ENCODE peak calls at places on chromosomes 13 and 19, in eight cellular contexts. T is OCI-LY7, M is PC-3, A is GM23248, O is GM23338, P is HCT116, E is hepatocyte, Z is MM.1S. N is an unnamed sample.

GRCh38 chr13:50989476-50989875 is 79.9 kb downstream of the RNASEH2B start:
- DNase-seq in T (no peak), M (peak; percentile 16), A (no peak), O (peak; percentile 71), P (no peak), E (peak; percentile 57), Z (no peak), N (peak; percentile 52)

GRCh38 chr13:30192320-30193093 is 114.8 kb downstream of the KATNAL1 start:
- DNase-seq in T (no peak), M (no peak), A (peak; percentile 5), O (no peak), P (no peak), E (no peak), Z (peak; percentile 68), N (no peak)

GRCh38 chr19:3611841-3612240 is 5.2 kb upstream of the TBXA2R start:
- DNase-seq in T (no peak), M (no peak), A (no peak), O (no peak), P (no peak), E (no peak), Z (no peak), N (no peak)

GRCh38 chr13:24745861-24746617 is 17.9 kb upstream of the RNF17 start:
- DNase-seq in T (no peak), M (no peak), A (peak; percentile 12), O (peak; percentile 43), P (no peak), E (no peak), Z (no peak), N (peak; percentile 31)

GRCh38 chr19:57334191-57334590 is 13.9 kb downstream of the ZNF543 start:
- DNase-seq in T (no peak), M (no peak), A (no peak), O (no peak), P (no peak), E (peak; percentile 51), Z (no peak), N (no peak)

GRCh38 chr19:41000310-41000737 is 9.2 kb downstream of the CYP2B6 start:
- DNase-seq in T (no peak), M (peak; percentile 92), A (peak; percentile 2), O (no peak), P (peak; percentile 73), E (peak; percentile 39), Z (no peak), N (no peak)

GRCh38 chr13:44048326-44048725 is 168.6 kb downstream of the LACC1 start:
- DNase-seq in T (no peak), M (peak; percentile 46), A (no peak), O (no peak), P (no peak), E (no peak), Z (peak; percentile 24), N (no peak)

GRCh38 chr19:19274146-19274545 is 1.0 kb upstream of the TM6SF2 start:
- DNase-seq in T (no peak), M (no peak), A (no peak), O (no peak), P (no peak), E (peak; percentile 8), Z (no peak), N (no peak)

GRCh38 chr13:67229438-67230242 is 496 bp downstream of the PCDH9 start:
- DNase-seq in T (peak; percentile 35), M (peak; percentile 6), A (peak; percentile 36), O (peak; percentile 10), P (no peak), E (peak; percentile 12), Z (peak; percentile 27), N (peak; percentile 38)

GRCh38 chr13:27290715-27291114 is 20.1 kb downstream of the RASL11A start:
- DNase-seq in T (no peak), M (no peak), A (no peak), O (peak; percentile 26), P (no peak), E (no peak), Z (no peak), N (no peak)

GRCh38 chr13:21478881-21479808 is 20.0 kb upstream of the ZDHHC20 start:
- DNase-seq in T (peak; percentile 79), M (peak; percentile 77), A (peak; percentile 77), O (peak; percentile 87), P (peak; percentile 72), E (peak; percentile 76), Z (peak; percentile 54), N (peak; percentile 80)

GRCh38 chr13:45564108-45564507 is 51.4 kb downstream of the ERICH6B start:
- DNase-seq in T (no peak), M (peak; percentile 71), A (peak; percentile 75), O (no peak), P (no peak), E (peak; percentile 56), Z (no peak), N (no peak)

GRCh38 chr19:4847190-4847973 is 15.9 kb upstream of the TICAM1 start:
- DNase-seq in T (no peak), M (no peak), A (peak; percentile 53), O (no peak), P (no peak), E (no peak), Z (no peak), N (no peak)

GRCh38 chr19:6801397-6802086 is 29.0 kb downstream of the VAV1 start:
- DNase-seq in T (peak; percentile 97), M (peak; percentile 72), A (peak; percentile 21), O (peak; percentile 77), P (peak; percentile 56), E (no peak), Z (peak; percentile 94), N (no peak)

GRCh38 chr13:35791191-35791902 is 314.9 kb upstream of the MAB21L1 start:
- DNase-seq in T (no peak), M (peak; percentile 60), A (peak; percentile 90), O (no peak), P (no peak), E (no peak), Z (no peak), N (no peak)

GRCh38 chr19:10871711-10872550 is 578 bp downstream of the CARM1 start:
- DNase-seq in T (peak; percentile 54), M (peak; percentile 19), A (peak; percentile 62), O (peak; percentile 58), P (no peak), E (peak; percentile 70), Z (peak; percentile 29), N (peak; percentile 74)

GRCh38 chr19:16338470-16339360 is 14.1 kb downstream of the KLF2 start:
- DNase-seq in T (peak; percentile 30), M (peak; percentile 91), A (peak; percentile 95), O (peak; percentile 40), P (peak; percentile 56), E (no peak), Z (no peak), N (no peak)

GRCh38 chr13:112143753-112144615 is 77.0 kb downstream of the SOX1 start:
- DNase-seq in T (no peak), M (peak; percentile 1), A (no peak), O (no peak), P (no peak), E (no peak), Z (no peak), N (no peak)

GRCh38 chr13:90197722-90198121 is 1149.8 kb upstream of the MIR17HG start:
- DNase-seq in T (no peak), M (peak; percentile 55), A (peak; percentile 55), O (no peak), P (no peak), E (no peak), Z (no peak), N (no peak)
- TF ChIP-seq EZH2phosphoT487 in T (no peak), M (no peak), A (no peak), O (no peak), P (no peak), E (no peak), Z (no peak), N (no peak)

GRCh38 chr13:114002771-114003321 is 29.0 kb upstream of the C13orf46 start:
- DNase-seq in T (no peak), M (no peak), A (no peak), O (no peak), P (no peak), E (no peak), Z (no peak), N (no peak)

GRCh38 chr13:114000151-114001040 is 26.5 kb upstream of the C13orf46 start:
- DNase-seq in T (no peak), M (no peak), A (no peak), O (no peak), P (no peak), E (no peak), Z (no peak), N (no peak)

GRCh38 chr13:113999618-113999910 is 25.7 kb upstream of the C13orf46 start:
- DNase-seq in T (no peak), M (no peak), A (peak; percentile 25), O (no peak), P (no peak), E (no peak), Z (no peak), N (no peak)

GRCh38 chr13:114002009-114002544 is 28.2 kb upstream of the C13orf46 start:
- DNase-seq in T (no peak), M (no peak), A (no peak), O (peak; percentile 34), P (no peak), E (no peak), Z (no peak), N (peak; percentile 43)

DNA sequence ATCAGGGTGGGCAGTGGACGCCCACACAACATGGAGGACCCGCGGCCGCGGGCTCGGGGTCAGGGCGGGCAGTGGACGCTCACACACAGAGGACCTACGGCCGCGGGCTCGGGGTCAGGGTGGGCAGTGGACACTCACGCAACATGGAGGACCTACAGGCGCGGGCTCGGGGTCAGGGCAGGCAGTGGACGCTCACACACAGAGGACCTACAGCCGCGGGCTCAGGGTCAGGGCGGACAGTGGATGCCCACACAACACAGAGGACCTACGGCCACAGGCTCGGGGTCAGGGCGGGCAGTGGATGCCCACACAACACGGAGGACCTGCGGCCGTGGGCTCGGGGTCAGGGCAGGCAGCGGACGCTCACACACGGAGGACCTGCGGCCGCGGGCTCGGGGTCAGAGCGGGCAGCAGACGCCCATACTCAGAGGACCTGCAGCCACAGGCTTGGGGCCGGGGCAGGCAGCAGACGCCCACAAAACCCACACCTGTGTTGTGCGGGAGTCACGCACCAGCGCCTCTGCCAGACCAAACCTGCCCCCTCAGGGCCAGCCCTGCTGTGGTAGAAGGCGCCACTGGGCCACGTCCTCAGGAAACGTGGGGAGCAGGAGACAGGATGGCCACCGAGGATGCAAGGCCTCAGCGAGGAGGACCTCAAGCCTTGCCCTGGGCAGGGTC is 27.6 kb upstream of the C13orf46 start:
- DNase-seq in T (no peak), M (no peak), A (no peak), O (no peak), P (no peak), E (no peak), Z (no peak), N (no peak)
- H3K4me2 ChIP-seq in T (no peak overlapping the region), M (no peak overlapping the region), A (no peak overlapping the region), O (no peak overlapping the region), P (no peak overlapping the region), E (no peak overlapping the region), Z (no peak overlapping the region), N (no peak overlapping the region)

DNA sequence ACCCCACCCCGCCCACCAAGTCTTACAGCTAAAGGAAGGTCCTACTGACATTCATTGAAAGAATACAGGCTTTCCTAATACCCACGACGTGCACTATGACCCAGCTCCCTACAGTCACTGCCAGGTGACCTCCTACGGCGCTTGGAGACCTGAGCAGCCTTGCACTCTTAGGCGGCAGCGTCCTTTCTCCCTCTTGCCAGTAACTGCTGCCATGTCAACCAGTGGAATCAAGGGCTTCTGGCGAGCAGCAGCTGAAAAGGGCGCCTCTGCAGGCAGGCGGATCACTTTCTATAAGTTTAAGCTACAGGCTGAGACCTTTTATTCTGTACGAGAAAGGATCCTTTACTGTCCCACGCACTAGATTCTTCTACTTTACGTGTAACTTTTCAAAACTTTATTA is 2.0 kb downstream of the KCTD12 start:
- DNase-seq in T (no peak), M (no peak), A (peak; percentile 68), O (peak; percentile 77), P (no peak), E (peak; percentile 71), Z (peak; percentile 56), N (peak; percentile 49)
- TF ChIP-seq EZH2phosphoT487 in T (no peak), M (no peak), A (no peak), O (no peak), P (no peak), E (no peak), Z (no peak), N (no peak)

GRCh38 chr19:55238030-55238429 is 9.5 kb upstream of the TMEM86B start:
- DNase-seq in T (no peak), M (no peak), A (no peak), O (no peak), P (no peak), E (no peak), Z (no peak), N (no peak)
- H3K4me2 ChIP-seq in T (no peak overlapping the region), M (no peak overlapping the region), A (no peak overlapping the region), O (no peak overlapping the region), P (no peak overlapping the region), E (no peak overlapping the region), Z (no peak overlapping the region), N (no peak overlapping the region)

N was measured in neural progenitor cell.